ENCODE peak calls at places on chromosomes 1 and 21, in six cellular contexts. One of them, this sample, is unnamed.

GRCh38 chr1:225657462-225657989 is 4.6 kb upstream of the ENAH start:
- DNase-seq in IMR-90: peak; percentile 89
- DNase-seq in H9: no peak
- DNase-seq in neuronal stem cell: no peak
- DNase-seq in H1: no peak
- DNase-seq in trophoblast cell: peak; percentile 9
- DNase-seq in this sample: peak; percentile 84

GRCh38 chr1:26582836-26583460 is 53.4 kb downstream of the RPS6KA1 start:
- DNase-seq in IMR-90: peak; percentile 76
- DNase-seq in H9: no peak
- DNase-seq in neuronal stem cell: no peak
- DNase-seq in H1: no peak
- DNase-seq in trophoblast cell: no peak
- DNase-seq in this sample: peak; percentile 30

GRCh38 chr1:15168479-15168878 is 14.9 kb downstream of the TMEM51 start:
- DNase-seq in IMR-90: peak; percentile 99
- DNase-seq in H9: no peak
- DNase-seq in neuronal stem cell: no peak
- DNase-seq in H1: no peak
- DNase-seq in trophoblast cell: peak; percentile 53
- DNase-seq in this sample: peak; percentile 98

GRCh38 chr1:45913183-45913924 is 109.9 kb downstream of the MAST2 start:
- DNase-seq in IMR-90: peak; percentile 96
- DNase-seq in H9: no peak
- DNase-seq in neuronal stem cell: no peak
- DNase-seq in H1: no peak
- DNase-seq in trophoblast cell: no peak
- DNase-seq in this sample: peak; percentile 96

GRCh38 chr1:114248162-114248561 is 94.5 kb upstream of the SYT6 start:
- DNase-seq in IMR-90: no peak
- DNase-seq in H9: no peak
- DNase-seq in neuronal stem cell: no peak
- DNase-seq in H1: no peak
- DNase-seq in trophoblast cell: no peak
- DNase-seq in this sample: no peak

GRCh38 chr1:225962440-225962975 is 21.5 kb upstream of the LEFTY2 start:
- DNase-seq in IMR-90: no peak
- DNase-seq in H9: peak; percentile 90
- DNase-seq in neuronal stem cell: no peak
- DNase-seq in H1: no peak
- DNase-seq in trophoblast cell: no peak
- DNase-seq in this sample: no peak

GRCh38 chr1:71196685-71197084 is 115.8 kb upstream of the ZRANB2 start:
- DNase-seq in IMR-90: peak; percentile 25
- DNase-seq in H9: no peak
- DNase-seq in neuronal stem cell: no peak
- DNase-seq in H1: no peak
- DNase-seq in trophoblast cell: no peak
- DNase-seq in this sample: peak; percentile 6

GRCh38 chr1:114510235-114511047 is 562 bp downstream of the TRIM33 start:
- DNase-seq in IMR-90: peak; percentile 30
- DNase-seq in H9: peak; percentile 46
- DNase-seq in neuronal stem cell: peak; percentile 6
- DNase-seq in H1: no peak
- DNase-seq in trophoblast cell: peak; percentile 74
- DNase-seq in this sample: peak; percentile 36

GRCh38 chr1:11358991-11359390 is 86.0 kb downstream of the UBIAD1 start:
- DNase-seq in IMR-90: no peak
- DNase-seq in H9: no peak
- DNase-seq in neuronal stem cell: no peak
- DNase-seq in H1: no peak
- DNase-seq in trophoblast cell: no peak
- DNase-seq in this sample: no peak

GRCh38 chr1:233304489-233305102 is 9.1 kb upstream of the PCNX2 start:
- DNase-seq in IMR-90: peak; percentile 30
- DNase-seq in H9: no peak
- DNase-seq in neuronal stem cell: no peak
- DNase-seq in H1: no peak
- DNase-seq in trophoblast cell: no peak
- DNase-seq in this sample: peak; percentile 34

GRCh38 chr1:212237651-212238050 is 47.6 kb upstream of the PPP2R5A start:
- DNase-seq in IMR-90: no peak
- DNase-seq in H9: no peak
- DNase-seq in neuronal stem cell: no peak
- DNase-seq in H1: no peak
- DNase-seq in trophoblast cell: no peak
- DNase-seq in this sample: no peak

GRCh38 chr1:145891587-145892485 is 6.2 kb upstream of the ANKRD35 start:
- DNase-seq in IMR-90: peak; percentile 99
- DNase-seq in H9: peak; percentile 98
- DNase-seq in neuronal stem cell: peak; percentile 92
- DNase-seq in H1: peak; percentile 94
- DNase-seq in trophoblast cell: peak; percentile 86
- DNase-seq in this sample: peak; percentile 99

GRCh38 chr1:235074335-235075120 is 54.1 kb downstream of the TOMM20 start:
- DNase-seq in IMR-90: peak; percentile 92
- DNase-seq in H9: no peak
- DNase-seq in neuronal stem cell: no peak
- DNase-seq in H1: no peak
- DNase-seq in trophoblast cell: peak; percentile 55
- DNase-seq in this sample: peak; percentile 97

GRCh38 chr21:46304437-46304836 is 18.3 kb downstream of the YBEY start:
- DNase-seq in IMR-90: no peak
- DNase-seq in H9: no peak
- DNase-seq in neuronal stem cell: no peak
- DNase-seq in H1: no peak
- DNase-seq in trophoblast cell: no peak
- DNase-seq in this sample: no peak

GRCh38 chr1:239448911-239449310 is 62.5 kb downstream of the CHRM3 start:
- DNase-seq in IMR-90: no peak
- DNase-seq in H9: no peak
- DNase-seq in neuronal stem cell: no peak
- DNase-seq in H1: no peak
- DNase-seq in trophoblast cell: no peak
- DNase-seq in this sample: no peak

GRCh38 chr1:92483442-92484170 is 3.1 kb downstream of the GFI1 start:
- DNase-seq in IMR-90: no peak
- DNase-seq in H9: peak; percentile 69
- DNase-seq in neuronal stem cell: peak; percentile 44
- DNase-seq in H1: no peak
- DNase-seq in trophoblast cell: no peak
- DNase-seq in this sample: no peak

GRCh38 chr1:160837558-160838205 is 25.0 kb downstream of the CD244 start:
- DNase-seq in IMR-90: no peak
- DNase-seq in H9: no peak
- DNase-seq in neuronal stem cell: peak; percentile 29
- DNase-seq in H1: no peak
- DNase-seq in trophoblast cell: no peak
- DNase-seq in this sample: peak; percentile 7

GRCh38 chr1:178999061-178999460 is 26.6 kb upstream of the FAM20B start:
- DNase-seq in IMR-90: no peak
- DNase-seq in H9: no peak
- DNase-seq in neuronal stem cell: no peak
- DNase-seq in H1: no peak
- DNase-seq in trophoblast cell: no peak
- DNase-seq in this sample: no peak

GRCh38 chr1:70038025-70038424 is 167.4 kb downstream of the LRRC40 start:
- DNase-seq in IMR-90: no peak
- DNase-seq in H9: peak; percentile 45
- DNase-seq in neuronal stem cell: no peak
- DNase-seq in H1: no peak
- DNase-seq in trophoblast cell: peak; percentile 96
- DNase-seq in this sample: peak; percentile 13

GRCh38 chr1:85148524-85149250 is 52.1 kb downstream of the SYDE2 start:
- DNase-seq in IMR-90: peak; percentile 64
- DNase-seq in H9: no peak
- DNase-seq in neuronal stem cell: no peak
- DNase-seq in H1: no peak
- DNase-seq in trophoblast cell: no peak
- DNase-seq in this sample: peak; percentile 20

GRCh38 chr1:242065813-242066212 is 66.9 kb upstream of the MAP1LC3C start:
- DNase-seq in IMR-90: no peak
- DNase-seq in H9: no peak
- DNase-seq in neuronal stem cell: no peak
- DNase-seq in H1: no peak
- DNase-seq in trophoblast cell: no peak
- DNase-seq in this sample: no peak

GRCh38 chr1:195096051-195096521 is 1512.2 kb downstream of the KCNT2 start:
- DNase-seq in IMR-90: no peak
- DNase-seq in H9: peak; percentile 40
- DNase-seq in neuronal stem cell: no peak
- DNase-seq in H1: no peak
- DNase-seq in trophoblast cell: no peak
- DNase-seq in this sample: no peak

GRCh38 chr1:3221112-3222041 is 152.4 kb downstream of the PRDM16 start:
- DNase-seq in IMR-90: no peak
- DNase-seq in H9: no peak
- DNase-seq in neuronal stem cell: no peak
- DNase-seq in H1: no peak
- DNase-seq in trophoblast cell: no peak
- DNase-seq in this sample: no peak

GRCh38 chr1:169550294-169550693 is 36.0 kb downstream of the F5 start:
- DNase-seq in IMR-90: peak; percentile 38
- DNase-seq in H9: no peak
- DNase-seq in neuronal stem cell: peak; percentile 12
- DNase-seq in H1: no peak
- DNase-seq in trophoblast cell: no peak
- DNase-seq in this sample: peak; percentile 53

GRCh38 chr21:42463861-42464515 is 32.0 kb downstream of the RSPH1 start:
- DNase-seq in IMR-90: peak; percentile 68
- DNase-seq in H9: peak; percentile 82
- DNase-seq in neuronal stem cell: peak; percentile 11
- DNase-seq in H1: no peak
- DNase-seq in trophoblast cell: peak; percentile 41
- DNase-seq in this sample: peak; percentile 59
- H3K23ac ChIP-seq in IMR-90: no peak overlapping the region
- H3K23ac ChIP-seq in H9: no peak overlapping the region
- H3K23ac ChIP-seq in neuronal stem cell: no peak overlapping the region
- H3K23ac ChIP-seq in H1: no peak overlapping the region
- H3K23ac ChIP-seq in trophoblast cell: no peak overlapping the region
- H3K23ac ChIP-seq in this sample: no peak overlapping the region

GRCh38 chr1:30908446-30908885 is at the start of gene SDC3:
- DNase-seq in IMR-90: no peak
- DNase-seq in H9: no peak
- DNase-seq in neuronal stem cell: no peak
- DNase-seq in H1: no peak
- DNase-seq in trophoblast cell: no peak
- DNase-seq in this sample: no peak

GRCh38 chr1:30906631-30907389 is 1.7 kb downstream of the SDC3 start:
- DNase-seq in IMR-90: no peak
- DNase-seq in H9: no peak
- DNase-seq in neuronal stem cell: no peak
- DNase-seq in H1: no peak
- DNase-seq in trophoblast cell: no peak
- DNase-seq in this sample: no peak

GRCh38 chr1:30907390-30907640 is 1.2 kb downstream of the SDC3 start:
- DNase-seq in IMR-90: no peak
- DNase-seq in H9: no peak
- DNase-seq in neuronal stem cell: no peak
- DNase-seq in H1: no peak
- DNase-seq in trophoblast cell: no peak
- DNase-seq in this sample: no peak

GRCh38 chr1:30908886-30909777 is 574 bp upstream of the SDC3 start:
- DNase-seq in IMR-90: no peak
- DNase-seq in H9: peak; percentile 65
- DNase-seq in neuronal stem cell: no peak
- DNase-seq in H1: no peak
- DNase-seq in trophoblast cell: peak; percentile 68
- DNase-seq in this sample: no peak

DNA sequence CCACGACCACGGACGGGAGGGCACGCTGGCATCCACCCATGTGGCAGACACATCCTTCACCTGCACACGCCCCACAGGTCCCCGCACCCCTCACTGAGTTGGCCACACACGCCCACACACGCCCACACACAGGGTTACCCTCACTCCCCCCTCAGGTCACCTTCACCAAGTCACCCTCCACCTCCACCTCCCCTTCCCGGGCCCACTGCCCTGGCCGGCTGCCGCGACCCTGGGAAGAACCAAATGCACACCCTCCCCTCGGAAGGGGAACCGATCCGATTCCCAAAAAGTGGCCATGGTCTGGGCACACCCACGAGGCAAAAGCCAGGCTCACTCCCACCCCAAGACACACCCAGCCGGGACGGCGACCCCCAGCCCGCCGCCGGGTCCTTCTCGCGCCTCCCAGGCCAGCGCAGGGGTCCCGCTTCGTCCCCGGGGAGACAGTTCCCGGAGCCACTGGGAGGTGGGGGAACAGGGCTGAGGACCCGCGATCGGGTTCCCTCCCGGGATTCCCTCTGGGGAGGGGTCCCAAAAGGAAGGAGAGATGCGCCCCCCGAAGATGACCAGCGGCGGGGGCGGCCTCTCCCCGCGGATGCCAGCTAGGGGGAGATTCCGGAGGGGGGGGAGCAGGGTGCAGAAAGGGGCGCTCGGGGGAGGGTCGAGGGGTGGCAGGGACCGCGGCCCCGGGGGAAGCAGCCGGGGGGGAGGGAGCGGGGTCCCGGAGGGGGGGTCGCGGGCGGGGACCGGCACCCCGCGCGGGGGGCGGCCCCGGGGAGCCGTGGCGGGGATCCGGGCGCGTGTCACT is 715 bp downstream of the SDC3 start:
- DNase-seq in IMR-90: no peak
- DNase-seq in H9: peak; percentile 22
- DNase-seq in neuronal stem cell: no peak
- DNase-seq in H1: no peak
- DNase-seq in trophoblast cell: no peak
- DNase-seq in this sample: no peak
- H4K91ac ChIP-seq in IMR-90: peak overlapping the region; percentile 38
- H4K91ac ChIP-seq in H9: no peak overlapping the region
- H4K91ac ChIP-seq in neuronal stem cell: no peak overlapping the region
- H4K91ac ChIP-seq in H1: peak overlapping the region; percentile 94
- H4K91ac ChIP-seq in trophoblast cell: peak overlapping the region; percentile 71
- H4K91ac ChIP-seq in this sample: peak overlapping the region; percentile 46

DNA sequence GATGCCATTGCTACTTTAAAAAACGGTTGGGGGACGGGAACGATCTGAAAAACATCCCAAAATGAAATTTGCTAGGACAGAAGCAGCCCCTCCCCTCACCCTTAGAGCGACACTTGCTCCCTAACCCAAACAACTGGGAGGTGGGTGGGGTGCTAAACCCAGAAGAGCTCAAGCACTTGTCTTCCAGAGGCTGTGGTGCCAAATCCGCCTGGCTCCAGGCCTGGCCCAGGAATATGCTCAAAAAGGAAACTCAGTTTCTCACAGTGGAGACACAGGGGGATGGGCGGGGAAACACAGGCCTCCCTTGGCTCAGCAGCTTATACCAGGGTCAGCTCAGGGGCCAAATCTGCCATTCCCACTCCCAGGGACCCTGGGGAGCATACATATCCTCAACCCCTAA is 658 bp upstream of the PBXIP1 start:
- DNase-seq in IMR-90: no peak
- DNase-seq in H9: no peak
- DNase-seq in neuronal stem cell: no peak
- DNase-seq in H1: no peak
- DNase-seq in trophoblast cell: no peak
- DNase-seq in this sample: peak; percentile 25
- H3K23ac ChIP-seq in IMR-90: no peak overlapping the region
- H3K23ac ChIP-seq in H9: no peak overlapping the region
- H3K23ac ChIP-seq in neuronal stem cell: no peak overlapping the region
- H3K23ac ChIP-seq in H1: no peak overlapping the region
- H3K23ac ChIP-seq in trophoblast cell: no peak overlapping the region
- H3K23ac ChIP-seq in this sample: no peak overlapping the region

GRCh38 chr1:24470607-24471006 is 32.0 kb upstream of the RCAN3 start:
- DNase-seq in IMR-90: no peak
- DNase-seq in H9: no peak
- DNase-seq in neuronal stem cell: no peak
- DNase-seq in H1: no peak
- DNase-seq in trophoblast cell: no peak
- DNase-seq in this sample: no peak
- H4K91ac ChIP-seq in IMR-90: no peak overlapping the region
- H4K91ac ChIP-seq in H9: no peak overlapping the region
- H4K91ac ChIP-seq in neuronal stem cell: no peak overlapping the region
- H4K91ac ChIP-seq in H1: no peak overlapping the region
- H4K91ac ChIP-seq in trophoblast cell: no peak overlapping the region
- H4K91ac ChIP-seq in this sample: no peak overlapping the region